ENCODE peak calls at places on chromosomes 16 and 17, in ten cellular contexts. Y, N, O, R, L, W, X, M, A and P are unnamed samples. For H3K27me3, the result is how much of the 10 kb centered on the place peaks cover.

GRCh38 chr16:27727941-27728340 is 178.0 kb downstream of the KATNIP start:
- DNase-seq in M (no peak), W (no peak), N (no peak), Y (no peak), L (no peak), O (no peak), A (no peak), X (no peak), R (no peak), P (no peak)

GRCh38 chr16:54099627-54100026 is 187.0 kb downstream of the IRX3 start:
- DNase-seq in W (no peak), O (no peak), X (no peak), Y (no peak), L (no peak), M (no peak), A (no peak), R (no peak), N (no peak), P (no peak)

GRCh38 chr16:61419771-61420170 is 616.5 kb downstream of the CDH8 start:
- DNase-seq in A (no peak), N (no peak), Y (peak), M (no peak), X (no peak), L (no peak), R (no peak), O (no peak), W (no peak), P (no peak)

GRCh38 chr16:10881479-10882030 is 4.6 kb downstream of the CIITA start:
- DNase-seq in R (no peak), W (no peak), A (no peak), Y (no peak), M (no peak), O (no peak), X (no peak), N (no peak), L (no peak), P (no peak)

GRCh38 chr16:81431554-81432353 is 12.9 kb upstream of the CMIP start:
- DNase-seq in L (no peak), O (no peak), Y (no peak), R (peak), X (no peak), W (no peak), A (no peak), M (peak), N (peak), P (no peak)

GRCh38 chr17:17849147-17849820 is 12.5 kb upstream of the SREBF1 start:
- DNase-seq in W (peak), A (no peak), N (peak), X (no peak), R (peak), L (no peak), O (no peak), Y (no peak), M (peak), P (peak)

GRCh38 chr16:79601092-79601977 is 798 bp upstream of the MAF start:
- DNase-seq in L (no peak), X (peak), R (peak), O (peak), W (no peak), Y (peak), A (peak), N (peak), M (peak), P (no peak)

GRCh38 chr17:80861892-80862291 is 129.7 kb upstream of the CHMP6 start:
- DNase-seq in Y (peak), N (peak), L (peak), M (peak), O (peak), X (peak), W (no peak), R (peak), A (peak), P (no peak)

GRCh38 chr17:6162216-6162615 is 92.0 kb downstream of the WSCD1 start:
- DNase-seq in Y (no peak), M (no peak), O (peak), X (peak), L (no peak), W (no peak), N (no peak), R (no peak), A (no peak), P (no peak)

GRCh38 chr17:79646721-79647455 is 36.0 kb upstream of the RBFOX3 start:
- DNase-seq in L (no peak), N (no peak), X (peak), W (no peak), M (no peak), Y (no peak), A (peak), R (no peak), O (no peak), P (no peak)

GRCh38 chr17:44314869-44315661 is 6.7 kb downstream of the RUNDC3A start:
- DNase-seq in M (peak), L (peak), W (no peak), Y (peak), A (no peak), X (peak), N (peak), O (peak), R (no peak), P (peak)

GRCh38 chr16:29837833-29838232 is 17.6 kb downstream of the MVP start:
- DNase-seq in M (no peak), X (no peak), R (no peak), O (no peak), L (no peak), Y (no peak), A (no peak), N (no peak), W (no peak), P (no peak)

GRCh38 chr17:48113201-48113676 is 5.7 kb downstream of the SNX11 start:
- DNase-seq in X (no peak), R (no peak), Y (no peak), A (no peak), N (no peak), O (no peak), L (no peak), W (no peak), M (peak), P (no peak)

DNA sequence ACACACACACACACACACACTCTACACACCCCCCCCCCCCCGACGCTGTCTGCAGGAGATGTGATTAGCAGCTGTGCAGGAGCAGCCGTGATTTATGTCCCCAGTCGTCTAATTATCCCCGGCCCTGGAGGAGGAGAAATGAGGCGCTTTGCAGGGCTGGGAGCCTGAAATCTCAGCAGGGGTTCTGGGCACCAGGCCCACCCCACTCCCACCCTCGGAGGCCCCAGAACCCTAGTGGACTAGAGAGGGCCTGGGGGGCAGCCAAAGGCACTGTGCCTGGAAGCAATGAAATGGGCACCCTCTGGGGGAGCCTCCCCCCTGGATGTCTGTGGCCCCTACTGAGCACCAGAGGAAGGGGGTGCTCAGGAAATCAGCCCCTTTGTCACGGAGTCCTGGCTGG is 134.2 kb upstream of the CIBAR2 start:
- DNase-seq in M (no peak), R (no peak), N (no peak), Y (no peak), X (no peak), O (no peak), A (no peak), W (no peak), L (no peak), P (peak)
- H3K27ac ChIP-seq in M (no peak), R (no peak), N (no peak), Y (no peak), X (no peak), O (no peak), A (no peak), W (no peak), L (no peak), P (no peak)

GRCh38 chr16:1330931-1331711 is 2.3 kb upstream of the BAIAP3 start:
- DNase-seq in X (no peak), N (no peak), W (no peak), R (no peak), L (no peak), O (no peak), A (no peak), Y (no peak), M (no peak), P (no peak)

GRCh38 chr16:1333854-1334719 is 642 bp downstream of the BAIAP3 start:
- DNase-seq in Y (no peak), M (no peak), O (peak), A (no peak), R (no peak), X (no peak), W (no peak), L (no peak), N (no peak), P (no peak)

GRCh38 chr16:1331712-1332617 is 1.5 kb upstream of the BAIAP3 start:
- DNase-seq in N (peak), A (peak), R (peak), Y (peak), M (peak), W (no peak), O (peak), L (peak), X (peak), P (no peak)

GRCh38 chr16:1333149-1333812 is at the start of gene BAIAP3:
- DNase-seq in O (peak), M (peak), L (no peak), N (no peak), W (no peak), A (peak), X (peak), R (no peak), Y (peak), P (peak)

DNA sequence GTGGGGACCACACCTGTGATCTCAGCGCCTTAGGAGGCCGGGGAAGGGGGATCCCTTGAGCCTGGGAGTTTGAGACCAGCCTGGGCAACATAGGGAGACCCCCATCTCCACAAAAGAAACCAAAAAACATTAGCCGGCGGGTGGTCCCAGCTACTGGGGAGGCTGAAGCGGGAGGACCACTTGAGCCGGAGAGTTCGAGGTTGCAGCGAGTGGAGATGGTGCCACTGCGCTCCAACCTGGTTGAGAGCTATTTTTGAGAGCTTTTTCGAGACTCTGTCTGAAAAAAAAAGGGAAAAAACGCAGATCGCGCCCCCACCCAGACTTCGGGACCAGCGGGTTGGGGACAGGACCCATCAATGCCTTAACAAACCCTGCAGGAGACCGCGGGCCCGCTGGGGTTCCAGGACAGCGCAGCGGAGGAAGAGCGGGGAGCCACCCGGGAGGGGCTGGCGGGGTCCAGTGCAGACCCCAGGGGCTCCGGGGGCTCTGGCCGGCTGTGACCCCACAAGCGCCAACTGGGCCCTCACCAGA is 762 bp upstream of the BAIAP3 start:
- DNase-seq in R (no peak), A (no peak), M (no peak), L (no peak), W (no peak), Y (peak), X (no peak), O (peak), N (no peak), P (no peak)
- H3K27me3 ChIP-seq in R (under half), A (under half), M (half or more), L (under half), W (under half), Y (under half), X (under half), O (under half), N (under half), P (half or more)

DNA sequence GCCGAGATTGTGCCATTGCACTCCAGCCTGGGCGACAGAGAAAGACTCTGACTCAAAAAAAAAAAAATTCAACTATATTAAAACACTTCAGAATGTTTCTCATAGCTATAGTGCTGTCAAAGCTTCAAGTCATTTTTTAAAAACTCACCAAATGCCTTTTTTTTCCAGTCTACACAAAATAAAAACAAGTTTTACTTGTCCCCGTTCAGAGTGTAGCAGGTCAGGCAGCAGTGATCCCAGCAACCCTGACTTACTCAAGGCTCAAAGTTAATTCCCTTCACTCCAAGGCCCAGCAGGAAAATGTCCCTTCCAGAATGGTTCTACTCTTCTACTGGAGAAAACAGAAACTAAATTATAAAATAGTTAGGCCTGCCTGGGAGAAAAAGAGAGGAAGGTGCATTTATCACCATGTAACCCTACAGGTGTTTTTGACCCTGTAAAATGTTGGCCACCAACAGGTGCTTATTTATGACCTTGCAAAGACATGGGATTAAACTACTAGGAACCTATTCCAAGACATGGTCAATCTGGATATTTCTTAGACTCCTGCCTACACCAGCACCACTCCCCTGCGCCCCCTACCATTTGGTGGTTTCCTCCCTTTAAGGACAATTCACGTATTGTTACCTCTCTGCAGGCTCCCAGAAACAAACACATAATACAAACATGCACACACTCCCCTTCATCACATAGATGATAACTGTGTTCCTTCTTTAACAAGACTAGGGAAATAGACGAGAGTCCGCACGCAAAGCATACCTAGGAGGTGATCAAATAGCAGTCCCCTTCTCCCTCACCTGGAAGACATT is 5.4 kb downstream of the AMFR start:
- DNase-seq in R (no peak), N (no peak), A (no peak), M (no peak), L (no peak), O (peak), X (no peak), W (no peak), Y (no peak), P (no peak)
- H3K27ac ChIP-seq in R (no peak), N (no peak), A (no peak), M (no peak), L (no peak), O (no peak), X (no peak), W (no peak), Y (no peak), P (no peak)

GRCh38 chr16:1074379-1074649 is 1.8 kb downstream of the SSTR5 start:
- DNase-seq in Y (no peak), R (no peak), M (no peak), O (no peak), X (no peak), N (no peak), W (no peak), A (no peak), L (no peak), P (no peak)
- H3K27me3 ChIP-seq in Y (under half), R (under half), M (under half), O (under half), X (under half), N (half or more), W (under half), A (under half), L (under half), P (half or more)

GRCh38 chr17:39174907-39175694 is 9.1 kb upstream of the ARL5C start:
- DNase-seq in O (peak), R (peak), L (no peak), Y (peak), A (peak), M (peak), W (no peak), X (peak), N (peak), P (peak)

GRCh38 chr17:39175695-39176093 is 9.7 kb upstream of the ARL5C start:
- DNase-seq in N (no peak), R (no peak), W (no peak), L (no peak), O (no peak), A (no peak), M (no peak), Y (no peak), X (peak), P (no peak)

GRCh38 chr17:39173539-39174274 is 7.7 kb upstream of the ARL5C start:
- DNase-seq in R (no peak), X (peak), N (no peak), L (no peak), O (no peak), A (no peak), W (no peak), Y (no peak), M (no peak), P (no peak)

GRCh38 chr17:39178516-39178915 is 12.6 kb upstream of the ARL5C start:
- DNase-seq in M (no peak), N (peak), A (peak), L (peak), Y (no peak), X (no peak), O (no peak), W (no peak), R (no peak), P (no peak)

DNA sequence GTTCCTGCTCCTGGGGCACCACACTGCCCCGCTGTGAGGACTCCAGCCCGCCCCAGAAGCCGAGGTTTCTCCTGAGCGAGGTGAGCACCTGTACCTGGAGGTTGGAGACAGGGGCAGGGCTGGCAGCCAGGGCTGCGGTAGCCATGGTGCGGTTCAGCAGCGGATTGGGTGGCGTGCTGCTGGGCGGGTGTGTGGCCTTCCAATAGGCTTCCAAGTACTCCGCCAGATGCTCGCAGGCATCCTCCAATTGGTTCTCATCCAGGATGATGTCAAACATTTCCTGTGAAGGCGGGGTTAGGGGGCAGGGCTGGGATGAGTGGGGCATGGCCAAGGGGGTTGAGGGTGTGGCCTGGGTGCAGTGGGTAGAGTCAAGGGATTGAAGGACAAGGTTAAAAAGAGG is 11.3 kb upstream of the ARL5C start:
- DNase-seq in M (peak), Y (peak), R (no peak), L (no peak), O (peak), W (no peak), N (no peak), A (no peak), X (peak), P (peak)
- H3K27ac ChIP-seq in M (no peak), Y (no peak), R (no peak), L (no peak), O (no peak), W (peak), N (no peak), A (no peak), X (no peak), P (no peak)

DNA sequence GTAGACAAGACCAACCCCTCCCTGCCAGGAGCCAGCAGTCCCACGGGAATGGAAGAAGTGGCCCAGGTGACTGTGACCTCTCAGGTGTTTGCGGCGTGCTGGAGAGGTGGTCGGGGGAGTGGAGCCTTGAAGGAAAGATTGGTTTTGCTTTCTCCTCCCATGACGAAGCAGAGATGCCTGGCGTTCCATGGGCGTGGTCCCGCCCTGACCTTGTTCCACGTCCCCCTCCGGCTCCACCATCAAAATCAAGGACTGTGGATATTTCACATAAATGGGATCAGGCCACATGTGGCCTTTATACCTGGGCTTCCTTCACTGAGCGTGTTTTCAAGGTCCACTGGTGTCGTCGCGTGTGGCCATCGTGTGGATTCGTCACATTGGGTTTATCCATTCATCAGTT is 270.6 kb upstream of the TNRC6C start:
- DNase-seq in X (peak), R (no peak), M (no peak), N (no peak), W (no peak), Y (no peak), O (no peak), L (no peak), A (no peak), P (no peak)
- H3K27me3 ChIP-seq in X (under half), R (under half), M (under half), N (under half), W (under half), Y (under half), O (under half), L (under half), A (under half), P (under half)

DNA sequence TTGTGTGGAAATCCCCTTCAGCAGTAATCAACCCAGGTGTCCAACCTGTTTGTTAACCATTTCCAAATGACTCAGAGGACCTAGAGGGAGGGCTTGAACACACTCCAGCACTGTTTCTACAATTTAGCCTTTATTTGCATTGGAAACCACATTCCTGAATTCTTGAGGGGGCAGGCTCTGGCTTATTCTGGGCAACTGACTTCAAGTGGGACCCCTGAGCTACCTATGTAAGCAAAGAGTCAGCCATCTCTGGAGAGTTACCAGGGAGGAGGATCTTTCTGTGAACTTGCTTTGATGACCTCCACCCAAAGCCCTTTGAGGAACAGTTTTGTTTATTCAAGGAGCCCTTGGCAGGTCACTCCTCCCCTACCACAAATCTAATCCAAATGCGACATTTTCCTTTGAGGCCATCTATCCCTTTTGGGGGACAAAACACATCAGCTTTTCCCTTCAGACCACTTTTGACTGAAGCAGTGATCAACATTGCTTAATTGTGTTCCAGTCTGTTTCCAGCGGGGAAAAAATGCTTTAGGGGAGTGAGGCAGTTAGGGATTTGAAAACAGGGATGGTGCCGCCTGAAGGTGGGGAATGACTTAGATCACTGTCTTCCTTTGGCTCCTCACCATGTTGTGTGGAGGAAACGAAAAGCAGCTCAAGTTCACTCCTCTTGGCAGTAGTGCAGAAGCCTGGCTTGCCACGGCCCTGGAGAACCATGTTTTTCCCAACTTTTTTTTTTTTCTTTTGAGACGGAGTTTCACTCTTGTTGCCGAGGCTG is 46.2 kb downstream of the TUBD1 start:
- DNase-seq in Y (peak), X (peak), A (peak), N (peak), O (peak), M (peak), L (peak), W (no peak), R (peak), P (no peak)
- H3K27ac ChIP-seq in Y (no peak), X (peak), A (peak), N (peak), O (peak), M (peak), L (peak), W (peak), R (peak), P (no peak)